ENCODE peak calls at places on chromosomes 7 and 10, in five cellular contexts. Q is stomach, J is IMR-90, C is astrocyte, V is heart right ventricle. W is an unnamed sample.

GRCh38 chr10:43854042-43854441 is 205.4 kb upstream of the ZNF32 start:
- DNase-seq in Q (no peak), V (no peak), J (peak), C (peak), W (no peak)

GRCh38 chr10:112955736-112956421 is 5.8 kb downstream of the TCF7L2 start:
- DNase-seq in Q (no peak), V (no peak), J (peak), C (peak), W (no peak)

GRCh38 chr7:68425377-68425776 is 1172.9 kb upstream of the AUTS2 start:
- DNase-seq in J (no peak), V (no peak), C (no peak), Q (no peak), W (no peak)

GRCh38 chr7:157910446-157910845 is 573.6 kb downstream of the DNAJB6 start:
- DNase-seq in C (no peak), Q (no peak), V (no peak), J (no peak), W (no peak)

GRCh38 chr7:22433710-22434460 is 66.1 kb downstream of the STEAP1B start:
- DNase-seq in V (peak), C (peak), Q (no peak), J (peak), W (no peak)

GRCh38 chr7:158016171-158017087 is 571.2 kb downstream of the PTPRN2 start:
- DNase-seq in V (no peak), C (no peak), J (no peak), Q (peak), W (peak)

GRCh38 chr7:107167483-107168232 is 1.1 kb upstream of the HBP1 start:
- DNase-seq in Q (peak), V (no peak), C (peak), J (peak), W (no peak)

GRCh38 chr10:72605137-72605536 is 20.7 kb downstream of the MICU1 start:
- DNase-seq in V (no peak), Q (no peak), C (peak), J (no peak), W (no peak)

GRCh38 chr7:143256325-143256724 is 6.9 kb upstream of the GSTK1 start:
- DNase-seq in J (no peak), C (no peak), V (no peak), Q (no peak), W (no peak)

GRCh38 chr7:155795951-155796350 is 16.3 kb downstream of the SHH start:
- DNase-seq in V (no peak), Q (no peak), J (no peak), C (no peak), W (no peak)

GRCh38 chr7:155797262-155798250 is 14.7 kb downstream of the SHH start:
- DNase-seq in V (no peak), Q (no peak), C (no peak), J (no peak), W (no peak)

GRCh38 chr7:155795401-155795800 is 16.9 kb downstream of the SHH start:
- DNase-seq in V (no peak), C (no peak), Q (no peak), J (no peak), W (no peak)

GRCh38 chr7:155798673-155799439 is 13.4 kb downstream of the SHH start:
- DNase-seq in V (no peak), J (no peak), C (no peak), Q (no peak), W (no peak)

DNA sequence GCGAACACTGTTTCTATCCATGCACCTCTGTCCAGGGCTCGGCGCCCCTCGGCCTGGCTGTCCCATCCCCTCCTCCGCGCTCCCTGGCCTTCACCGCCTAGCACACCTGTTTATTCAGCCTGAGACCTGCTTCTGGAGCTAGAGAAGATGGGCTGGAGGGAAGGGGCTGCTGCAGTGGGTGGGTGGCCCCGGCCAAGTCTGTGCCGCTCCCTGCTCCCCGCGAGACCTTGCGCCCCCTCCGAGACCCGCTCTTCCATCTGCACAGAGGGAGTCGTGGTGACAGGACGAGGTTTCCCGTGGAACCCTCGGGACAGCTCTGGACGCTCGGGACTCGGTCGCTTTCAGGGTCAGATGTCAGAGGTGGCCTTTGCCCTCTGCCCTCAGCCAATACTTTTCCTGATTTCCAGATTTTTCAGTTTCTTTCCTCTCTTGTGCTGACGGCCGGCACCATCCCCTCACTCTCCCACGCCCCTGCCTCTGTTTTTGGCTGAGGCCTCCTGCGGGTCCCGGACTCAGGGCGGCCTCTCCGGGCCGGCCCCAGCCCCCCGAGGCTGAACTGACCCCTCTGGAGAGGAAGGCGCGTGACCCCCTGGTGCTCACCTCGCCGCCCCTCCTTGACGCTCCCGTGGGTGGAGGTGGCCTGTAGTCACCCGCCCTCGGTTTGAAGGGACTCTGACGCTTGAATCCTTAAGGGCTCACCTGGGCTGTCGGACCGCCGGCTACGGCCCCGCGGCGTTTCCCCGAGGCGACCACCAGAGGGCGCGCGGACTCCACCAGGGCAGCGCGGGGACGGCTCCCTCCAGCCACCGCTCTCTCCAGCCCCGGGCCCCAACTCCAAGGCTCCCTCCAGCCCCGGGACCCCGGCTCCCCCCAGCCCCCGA is 15.6 kb downstream of the SHH start:
- DNase-seq in V (peak), C (no peak), Q (peak), J (no peak), W (peak)
- TF ChIP-seq CTCF in V (peak), C (peak), Q (no peak), J (peak), W (peak)

GRCh38 chr7:141722529-141722928 is 14.4 kb downstream of the WEE2 start:
- DNase-seq in C (no peak), J (no peak), V (no peak), Q (no peak), W (no peak)
- H3K4me3 ChIP-seq in C (no peak), J (no peak), V (no peak), Q (no peak), W (no peak)

GRCh38 chr10:9215121-9215520 is 1160.6 kb downstream of the GATA3 start:
- DNase-seq in C (no peak), Q (no peak), V (no peak), J (no peak), W (no peak)

GRCh38 chr10:9214618-9215017 is 1160.1 kb downstream of the GATA3 start:
- DNase-seq in Q (no peak), C (no peak), V (no peak), J (no peak), W (no peak)

GRCh38 chr10:9211228-9211627 is 1156.7 kb downstream of the GATA3 start:
- DNase-seq in V (no peak), C (no peak), J (peak), Q (no peak), W (no peak)

GRCh38 chr10:9205558-9205957 is 1151.1 kb downstream of the GATA3 start:
- DNase-seq in J (no peak), Q (no peak), V (no peak), C (no peak), W (no peak)

DNA sequence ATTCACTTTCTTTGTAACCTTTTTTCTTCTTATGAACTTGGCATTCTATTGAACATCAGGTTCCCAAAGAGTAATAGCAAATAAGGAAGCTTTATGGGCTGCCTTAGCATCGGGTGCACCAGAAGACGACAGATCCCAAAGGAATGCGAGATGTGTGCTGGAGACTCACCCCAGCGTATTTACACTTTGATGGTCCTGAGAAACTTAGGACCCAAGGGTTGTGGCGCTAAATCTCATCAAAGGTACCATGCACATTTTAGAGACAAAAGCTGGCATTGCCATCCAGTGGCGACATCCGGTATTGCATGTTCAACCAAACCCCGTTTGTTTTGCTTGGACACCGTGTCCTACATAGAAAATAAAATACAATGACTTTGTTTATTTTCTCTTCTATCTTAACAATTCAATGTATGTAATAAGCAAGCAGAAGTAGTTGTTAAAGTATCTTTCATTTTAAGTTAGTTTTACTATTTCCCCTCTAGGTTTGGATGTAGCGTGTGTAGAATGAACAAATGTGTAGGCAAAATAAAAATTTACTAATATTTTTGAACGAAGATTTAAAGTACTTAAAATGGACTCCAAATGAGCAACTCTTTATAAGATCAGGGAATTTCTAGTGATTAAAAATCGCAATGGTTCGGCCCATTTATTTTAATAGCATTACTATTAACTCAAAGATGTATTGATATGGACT is 1154.8 kb downstream of the GATA3 start:
- DNase-seq in V (peak), J (peak), Q (peak), C (peak), W (peak)
- H3K27ac ChIP-seq in V (no peak), J (no peak), Q (no peak), C (no peak), W (no peak)

GRCh38 chr7:98168181-98168903 is 42.9 kb upstream of the BHLHA15 start:
- DNase-seq in V (no peak), Q (peak), C (peak), J (peak), W (peak)

GRCh38 chr7:98170944-98171343 is 40.3 kb upstream of the BHLHA15 start:
- DNase-seq in C (no peak), J (no peak), Q (no peak), V (no peak), W (no peak)

GRCh38 chr7:98167653-98168052 is 43.6 kb upstream of the BHLHA15 start:
- DNase-seq in Q (no peak), V (no peak), J (no peak), C (no peak), W (no peak)

GRCh38 chr7:98171449-98171848 is 39.8 kb upstream of the BHLHA15 start:
- DNase-seq in J (no peak), Q (no peak), C (no peak), V (no peak), W (no peak)

GRCh38 chr7:98168904-98169621 is 42.2 kb upstream of the BHLHA15 start:
- DNase-seq in C (no peak), J (no peak), V (no peak), Q (no peak), W (no peak)
- TF ChIP-seq CTCF in C (no peak), J (no peak), V (no peak), Q (no peak), W (no peak)

GRCh38 chr7:129431911-129432643 is 2.2 kb upstream of the STRIP2 start:
- DNase-seq in C (no peak), Q (no peak), V (no peak), J (no peak), W (no peak)
- H3K4me3 ChIP-seq in C (no peak), Q (no peak), V (no peak), J (no peak), W (no peak)

W was measured in lung.